ENCODE peak calls at places on chromosomes 13 and 19, in ten cellular contexts. One of them, this sample, is unnamed.

GRCh38 chr19:51185069-51185867 is 39.6 kb upstream of the CD33 start:
- DNase-seq in ovary: no peak
- DNase-seq in SK-N-SH: no peak
- DNase-seq in esophagus muscularis mucosa: no peak
- DNase-seq in tibial nerve: no peak
- DNase-seq in HepG2: no peak
- DNase-seq in stomach: no peak
- DNase-seq in upper lobe of left lung: no peak
- DNase-seq in sigmoid colon: no peak
- DNase-seq in GM12878: no peak
- DNase-seq in this sample: no peak

GRCh38 chr13:38265135-38265497 is 84.5 kb upstream of the UFM1 start:
- DNase-seq in HepG2: no peak
- DNase-seq in stomach: no peak
- DNase-seq in sigmoid colon: no peak
- DNase-seq in SK-N-SH: no peak
- DNase-seq in tibial nerve: no peak
- DNase-seq in ovary: no peak
- DNase-seq in esophagus muscularis mucosa: no peak
- DNase-seq in GM12878: no peak
- DNase-seq in upper lobe of left lung: peak; percentile 84
- DNase-seq in this sample: no peak

GRCh38 chr19:35436477-35437141 is 11.4 kb upstream of the FFAR2 start:
- DNase-seq in esophagus muscularis mucosa: no peak
- DNase-seq in tibial nerve: no peak
- DNase-seq in sigmoid colon: no peak
- DNase-seq in upper lobe of left lung: peak; percentile 48
- DNase-seq in stomach: peak; percentile 33
- DNase-seq in GM12878: no peak
- DNase-seq in SK-N-SH: no peak
- DNase-seq in HepG2: no peak
- DNase-seq in ovary: peak; percentile 62
- DNase-seq in this sample: peak; percentile 46

GRCh38 chr13:32838985-32839384 is 177.2 kb upstream of the KL start:
- DNase-seq in HepG2: peak; percentile 24
- DNase-seq in ovary: no peak
- DNase-seq in esophagus muscularis mucosa: peak; percentile 12
- DNase-seq in tibial nerve: no peak
- DNase-seq in sigmoid colon: peak; percentile 74
- DNase-seq in GM12878: no peak
- DNase-seq in stomach: peak; percentile 43
- DNase-seq in SK-N-SH: no peak
- DNase-seq in upper lobe of left lung: no peak
- DNase-seq in this sample: no peak

GRCh38 chr13:23966691-23967615 is 69.7 kb upstream of the C1QTNF9B start:
- DNase-seq in esophagus muscularis mucosa: peak; percentile 29
- DNase-seq in GM12878: peak; percentile 51
- DNase-seq in tibial nerve: no peak
- DNase-seq in upper lobe of left lung: no peak
- DNase-seq in HepG2: no peak
- DNase-seq in sigmoid colon: no peak
- DNase-seq in stomach: no peak
- DNase-seq in ovary: no peak
- DNase-seq in SK-N-SH: no peak
- DNase-seq in this sample: no peak

GRCh38 chr19:309206-309565 is 18.0 kb upstream of the PLPP2 start:
- DNase-seq in ovary: no peak
- DNase-seq in esophagus muscularis mucosa: no peak
- DNase-seq in upper lobe of left lung: no peak
- DNase-seq in sigmoid colon: no peak
- DNase-seq in GM12878: no peak
- DNase-seq in tibial nerve: no peak
- DNase-seq in stomach: peak; percentile 24
- DNase-seq in HepG2: no peak
- DNase-seq in SK-N-SH: peak; percentile 32
- DNase-seq in this sample: no peak

GRCh38 chr13:33259296-33259695 is 26.3 kb downstream of the STARD13 start:
- DNase-seq in SK-N-SH: no peak
- DNase-seq in tibial nerve: no peak
- DNase-seq in sigmoid colon: no peak
- DNase-seq in upper lobe of left lung: no peak
- DNase-seq in stomach: no peak
- DNase-seq in ovary: no peak
- DNase-seq in GM12878: no peak
- DNase-seq in HepG2: peak; percentile 20
- DNase-seq in esophagus muscularis mucosa: no peak
- DNase-seq in this sample: no peak

GRCh38 chr13:113216165-113217056 is 7.0 kb downstream of the CUL4A start:
- DNase-seq in ovary: no peak
- DNase-seq in stomach: peak; percentile 60
- DNase-seq in SK-N-SH: no peak
- DNase-seq in HepG2: peak; percentile 45
- DNase-seq in esophagus muscularis mucosa: no peak
- DNase-seq in sigmoid colon: no peak
- DNase-seq in GM12878: no peak
- DNase-seq in upper lobe of left lung: peak; percentile 89
- DNase-seq in tibial nerve: no peak
- DNase-seq in this sample: peak; percentile 26

GRCh38 chr13:71861769-71862168 is 5.2 kb downstream of the DACH1 start:
- DNase-seq in ovary: no peak
- DNase-seq in SK-N-SH: no peak
- DNase-seq in sigmoid colon: no peak
- DNase-seq in upper lobe of left lung: no peak
- DNase-seq in tibial nerve: no peak
- DNase-seq in HepG2: no peak
- DNase-seq in stomach: no peak
- DNase-seq in esophagus muscularis mucosa: no peak
- DNase-seq in GM12878: no peak
- DNase-seq in this sample: no peak

GRCh38 chr13:98476538-98476966 is 100.4 kb downstream of the STK24 start:
- DNase-seq in ovary: no peak
- DNase-seq in sigmoid colon: peak; percentile 83
- DNase-seq in SK-N-SH: no peak
- DNase-seq in tibial nerve: no peak
- DNase-seq in HepG2: no peak
- DNase-seq in esophagus muscularis mucosa: no peak
- DNase-seq in GM12878: peak; percentile 90
- DNase-seq in stomach: peak; percentile 66
- DNase-seq in upper lobe of left lung: peak; percentile 81
- DNase-seq in this sample: peak; percentile 74

GRCh38 chr19:55113570-55114039 is 3.8 kb downstream of the PPP1R12C start:
- DNase-seq in SK-N-SH: peak; percentile 70
- DNase-seq in sigmoid colon: peak; percentile 99
- DNase-seq in ovary: peak; percentile 95
- DNase-seq in esophagus muscularis mucosa: peak; percentile 98
- DNase-seq in GM12878: no peak
- DNase-seq in HepG2: peak; percentile 38
- DNase-seq in stomach: peak; percentile 58
- DNase-seq in tibial nerve: peak; percentile 90
- DNase-seq in upper lobe of left lung: peak; percentile 85
- DNase-seq in this sample: peak; percentile 81

GRCh38 chr13:95541308-95541707 is 11.2 kb upstream of the CLDN10 start:
- DNase-seq in sigmoid colon: no peak
- DNase-seq in stomach: no peak
- DNase-seq in upper lobe of left lung: no peak
- DNase-seq in tibial nerve: no peak
- DNase-seq in GM12878: no peak
- DNase-seq in SK-N-SH: no peak
- DNase-seq in ovary: no peak
- DNase-seq in esophagus muscularis mucosa: no peak
- DNase-seq in HepG2: no peak
- DNase-seq in this sample: no peak

GRCh38 chr19:43596842-43597461 is 557 bp downstream of the ZNF576 start:
- DNase-seq in tibial nerve: no peak
- DNase-seq in esophagus muscularis mucosa: no peak
- DNase-seq in SK-N-SH: no peak
- DNase-seq in GM12878: no peak
- DNase-seq in HepG2: no peak
- DNase-seq in stomach: no peak
- DNase-seq in upper lobe of left lung: no peak
- DNase-seq in ovary: no peak
- DNase-seq in sigmoid colon: no peak
- DNase-seq in this sample: no peak

DNA sequence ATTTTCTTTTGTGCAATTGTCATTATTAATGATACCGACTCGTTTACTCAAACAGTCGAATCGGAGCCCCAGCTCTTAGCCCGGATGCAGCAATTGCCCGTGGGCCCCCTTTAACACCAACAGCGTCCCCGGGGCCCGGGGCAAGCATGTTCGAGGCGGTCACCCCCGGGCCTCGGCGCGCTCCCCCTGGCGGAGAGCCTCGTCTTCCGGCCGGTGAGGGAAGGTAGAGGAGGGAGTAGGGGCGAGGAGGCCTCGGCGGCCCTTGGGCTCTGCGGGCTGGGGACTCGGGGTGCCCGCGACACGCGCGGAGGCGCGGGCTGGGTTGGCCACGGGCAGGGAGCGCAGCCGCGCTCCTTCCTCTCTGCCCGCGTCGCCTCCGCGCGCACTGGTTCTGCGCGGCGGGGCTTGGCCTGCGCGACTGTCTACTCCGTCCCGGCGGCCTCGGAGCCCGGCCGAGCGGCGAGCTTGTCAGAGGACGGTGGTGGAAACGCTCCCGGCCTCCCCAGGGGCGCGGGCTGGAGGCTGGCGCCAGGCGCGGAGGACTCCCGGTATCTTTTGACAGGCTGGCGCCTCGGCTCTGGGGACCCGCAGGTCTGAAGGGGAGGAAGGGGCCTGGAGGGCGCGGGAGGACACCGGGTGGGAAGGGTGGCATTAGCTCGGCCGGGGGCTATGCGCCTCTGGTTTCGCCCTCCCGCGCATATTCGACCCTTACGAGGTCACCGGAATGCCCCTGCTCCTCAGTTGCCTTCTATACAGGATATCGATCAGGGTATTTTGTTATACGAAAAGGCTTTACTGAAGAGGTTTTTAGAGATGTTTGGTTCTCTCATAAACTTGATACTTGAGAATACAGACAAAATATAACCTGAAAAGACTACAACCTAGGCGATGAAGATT is 1.5 kb downstream of the BIVM start:
- DNase-seq in stomach: peak; percentile 83
- DNase-seq in upper lobe of left lung: peak; percentile 77
- DNase-seq in SK-N-SH: peak; percentile 95
- DNase-seq in tibial nerve: peak; percentile 61
- DNase-seq in esophagus muscularis mucosa: peak; percentile 93
- DNase-seq in GM12878: no peak
- DNase-seq in sigmoid colon: peak; percentile 89
- DNase-seq in HepG2: peak; percentile 66
- DNase-seq in ovary: peak; percentile 87
- DNase-seq in this sample: peak; percentile 87
- TF ChIP-seq EP300 in stomach: no peak
- TF ChIP-seq EP300 in upper lobe of left lung: no peak
- TF ChIP-seq EP300 in SK-N-SH: no peak
- TF ChIP-seq EP300 in tibial nerve: no peak
- TF ChIP-seq EP300 in esophagus muscularis mucosa: no peak
- TF ChIP-seq EP300 in GM12878: no peak
- TF ChIP-seq EP300 in sigmoid colon: no peak
- TF ChIP-seq EP300 in HepG2: no peak
- TF ChIP-seq EP300 in ovary: no peak
- TF ChIP-seq EP300 in this sample: no peak

GRCh38 chr19:48874309-48875135 is 2.3 kb downstream of the PPP1R15A start:
- DNase-seq in sigmoid colon: no peak
- DNase-seq in GM12878: no peak
- DNase-seq in upper lobe of left lung: peak; percentile 60
- DNase-seq in SK-N-SH: no peak
- DNase-seq in stomach: peak; percentile 61
- DNase-seq in esophagus muscularis mucosa: no peak
- DNase-seq in tibial nerve: no peak
- DNase-seq in HepG2: no peak
- DNase-seq in ovary: peak; percentile 69
- DNase-seq in this sample: peak; percentile 45
- H3K4me3 ChIP-seq in sigmoid colon: peak overlapping the region; percentile 93
- H3K4me3 ChIP-seq in GM12878: peak overlapping the region; percentile 100
- H3K4me3 ChIP-seq in upper lobe of left lung: peak overlapping the region; percentile 77
- H3K4me3 ChIP-seq in SK-N-SH: peak overlapping the region; percentile 96
- H3K4me3 ChIP-seq in stomach: peak overlapping the region; percentile 96
- H3K4me3 ChIP-seq in esophagus muscularis mucosa: peak overlapping the region; percentile 95
- H3K4me3 ChIP-seq in tibial nerve: peak overlapping the region; percentile 100
- H3K4me3 ChIP-seq in HepG2: peak overlapping the region; percentile 94
- H3K4me3 ChIP-seq in ovary: peak overlapping the region; percentile 97
- H3K4me3 ChIP-seq in this sample: peak overlapping the region; percentile 98

DNA sequence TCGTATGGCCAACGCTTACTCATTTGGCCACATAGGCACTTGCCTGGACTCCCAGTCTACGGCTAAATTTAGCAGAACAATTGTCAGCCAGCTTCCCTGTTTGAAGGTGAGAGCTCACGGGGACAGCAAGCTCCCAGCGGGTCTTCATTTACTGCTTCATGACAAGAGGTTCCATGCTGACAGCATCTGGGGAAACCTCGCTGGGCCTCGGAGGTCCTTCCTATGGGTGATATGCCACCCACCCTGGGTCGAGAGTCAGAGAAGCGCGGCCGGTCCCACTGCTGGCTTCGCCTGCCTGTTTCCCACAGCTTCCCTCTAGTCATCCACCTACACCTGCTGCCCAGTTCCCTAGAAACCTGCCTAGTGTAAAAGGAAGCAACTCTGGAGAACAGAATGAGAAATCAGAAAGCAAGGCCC is 504.6 kb downstream of the IRS2 start:
- DNase-seq in tibial nerve: no peak
- DNase-seq in upper lobe of left lung: no peak
- DNase-seq in stomach: no peak
- DNase-seq in SK-N-SH: no peak
- DNase-seq in HepG2: no peak
- DNase-seq in GM12878: no peak
- DNase-seq in esophagus muscularis mucosa: peak; percentile 70
- DNase-seq in sigmoid colon: no peak
- DNase-seq in ovary: no peak
- DNase-seq in this sample: no peak
- TF ChIP-seq EP300 in tibial nerve: no peak
- TF ChIP-seq EP300 in upper lobe of left lung: no peak
- TF ChIP-seq EP300 in stomach: no peak
- TF ChIP-seq EP300 in SK-N-SH: no peak
- TF ChIP-seq EP300 in HepG2: no peak
- TF ChIP-seq EP300 in GM12878: no peak
- TF ChIP-seq EP300 in esophagus muscularis mucosa: no peak
- TF ChIP-seq EP300 in sigmoid colon: no peak
- TF ChIP-seq EP300 in ovary: no peak
- TF ChIP-seq EP300 in this sample: no peak

DNA sequence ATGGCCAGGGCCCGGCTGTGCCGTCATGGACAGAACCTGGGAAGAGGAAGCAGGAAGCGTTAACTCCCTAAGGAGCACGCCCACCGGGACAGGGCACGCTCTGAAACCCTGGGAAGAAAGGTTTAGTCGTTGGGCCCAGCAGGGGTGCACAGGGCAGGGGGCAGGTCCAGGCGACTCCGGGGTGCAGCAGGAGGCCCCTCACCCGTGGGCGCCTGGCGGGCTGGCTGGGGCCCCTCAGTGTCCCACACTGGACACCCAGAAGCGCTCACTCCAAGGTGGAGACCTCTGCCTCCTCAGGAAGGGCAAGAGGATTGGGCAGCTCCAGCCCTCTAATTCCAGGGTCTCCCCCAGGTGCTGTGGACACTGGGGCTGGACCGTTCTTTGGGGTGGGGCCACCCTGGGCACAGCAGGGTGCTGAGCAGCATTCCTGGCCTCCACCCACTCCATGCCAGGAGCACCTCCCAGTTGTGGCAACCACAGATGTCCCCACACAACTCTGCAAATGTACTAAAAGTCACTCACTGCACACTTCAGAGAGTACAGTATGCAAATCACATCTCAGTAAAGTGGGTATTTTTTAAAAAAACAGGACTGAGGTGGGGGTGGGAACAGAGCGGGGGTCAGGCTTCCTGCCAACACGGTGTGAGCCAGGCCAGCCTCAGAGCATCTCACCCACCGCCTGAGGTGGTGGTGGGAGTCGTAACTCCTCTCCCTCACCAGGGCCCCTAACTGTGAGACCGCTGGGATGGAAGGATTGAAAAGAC is 35.2 kb downstream of the PIP5K1C start:
- DNase-seq in SK-N-SH: no peak
- DNase-seq in upper lobe of left lung: no peak
- DNase-seq in HepG2: no peak
- DNase-seq in stomach: no peak
- DNase-seq in esophagus muscularis mucosa: no peak
- DNase-seq in GM12878: no peak
- DNase-seq in tibial nerve: no peak
- DNase-seq in ovary: no peak
- DNase-seq in sigmoid colon: no peak
- DNase-seq in this sample: no peak
- H3K4me3 ChIP-seq in SK-N-SH: no peak overlapping the region
- H3K4me3 ChIP-seq in upper lobe of left lung: no peak overlapping the region
- H3K4me3 ChIP-seq in HepG2: no peak overlapping the region
- H3K4me3 ChIP-seq in stomach: no peak overlapping the region
- H3K4me3 ChIP-seq in esophagus muscularis mucosa: no peak overlapping the region
- H3K4me3 ChIP-seq in GM12878: no peak overlapping the region
- H3K4me3 ChIP-seq in tibial nerve: no peak overlapping the region
- H3K4me3 ChIP-seq in ovary: no peak overlapping the region
- H3K4me3 ChIP-seq in sigmoid colon: no peak overlapping the region
- H3K4me3 ChIP-seq in this sample: no peak overlapping the region

This sample was measured in transverse colon.